ENCODE peak calls at places on chromosomes 12 and 14, in six cellular contexts. M is A549; E is dorsolateral prefrontal cortex; H is pancreas; U is fibroblast of lung; W is CD8-positive, alpha-beta memory T cell. G is an unnamed sample.

GRCh38 chr14:68692916-68693771 is 99.7 kb downstream of the ZFP36L1 start:
- DNase-seq in W (no peak), H (no peak), U (peak; percentile 84), E (no peak), M (no peak), G (no peak)

GRCh38 chr14:70779667-70780066 is 29.6 kb downstream of the MAP3K9 start:
- DNase-seq in U (no peak), H (no peak), M (no peak), W (no peak), E (no peak), G (no peak)

GRCh38 chr12:96143827-96144226 is 50.3 kb upstream of the ELK3 start:
- DNase-seq in M (no peak), H (no peak), W (no peak), E (no peak), U (no peak), G (no peak)

GRCh38 chr14:94110552-94111181 is at the start of gene IFI27:
- DNase-seq in E (no peak), H (no peak), W (no peak), U (peak; percentile 77), M (no peak), G (no peak)

GRCh38 chr12:23699031-23699430 is 250.4 kb downstream of the SOX5 start:
- DNase-seq in M (no peak), E (no peak), U (no peak), W (no peak), H (no peak), G (no peak)

GRCh38 chr14:68929623-68930307 is 49.3 kb downstream of the ACTN1 start:
- DNase-seq in W (no peak), E (no peak), U (no peak), H (no peak), M (no peak), G (no peak)

GRCh38 chr14:69079188-69079742 is 73.7 kb downstream of the DCAF5 start:
- DNase-seq in W (no peak), H (no peak), E (no peak), M (peak; percentile 44), U (peak; percentile 76), G (no peak)

GRCh38 chr12:87217486-87217885 is 811.7 kb downstream of the C12orf50 start:
- DNase-seq in W (no peak), E (no peak), M (no peak), U (peak; percentile 65), H (no peak), G (no peak)

GRCh38 chr14:59215353-59215752 is 26.9 kb downstream of the DAAM1 start:
- DNase-seq in W (no peak), H (peak; percentile 65), E (peak; percentile 73), M (no peak), U (peak; percentile 91), G (no peak)

GRCh38 chr14:24337144-24337823 is 2.4 kb upstream of the ADCY4 start:
- DNase-seq in U (no peak), W (no peak), E (no peak), M (no peak), H (no peak), G (no peak)

GRCh38 chr14:24334431-24335271 is at the start of gene ADCY4:
- DNase-seq in U (no peak), W (no peak), H (no peak), E (no peak), M (no peak), G (no peak)

GRCh38 chr14:24338843-24339242 is 948 bp downstream of the RIPK3 start:
- DNase-seq in M (no peak), W (no peak), E (no peak), U (no peak), H (no peak), G (no peak)

GRCh38 chr14:24337824-24338175 is 2.0 kb downstream of the RIPK3 start:
- DNase-seq in H (no peak), W (no peak), E (no peak), U (no peak), M (no peak), G (no peak)

GRCh38 chr14:24335461-24336146 is 733 bp upstream of the ADCY4 start:
- DNase-seq in U (no peak), H (no peak), W (no peak), E (no peak), M (no peak), G (no peak)
- H3K4me3 ChIP-seq in U (no peak overlapping the region), H (no peak overlapping the region), W (no peak overlapping the region), E (no peak overlapping the region), M (no peak overlapping the region), G (no peak overlapping the region)

DNA sequence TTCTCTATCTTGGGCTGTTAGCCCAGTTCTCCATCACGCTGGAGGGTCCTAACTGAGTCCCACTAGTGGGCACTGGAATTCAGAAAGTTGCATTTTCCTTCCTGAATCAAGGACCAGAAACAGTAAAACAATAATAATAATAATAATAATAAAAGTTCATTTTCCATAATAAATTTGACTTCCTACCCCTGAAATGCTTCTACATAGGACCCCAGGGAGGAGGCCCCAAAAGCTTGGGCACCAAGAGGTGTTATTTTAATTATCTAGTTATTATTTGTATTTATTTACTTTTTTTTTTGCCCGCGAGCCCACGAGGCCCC is 12.4 kb downstream of the SCNN1A start:
- DNase-seq in W (no peak), H (no peak), M (no peak), U (no peak), E (no peak), G (no peak)
- H3K4me3 ChIP-seq in W (no peak overlapping the region), H (peak overlapping the region; percentile 38), M (peak overlapping the region; percentile 65), U (peak overlapping the region; percentile 40), E (peak overlapping the region; percentile 46), G (no peak overlapping the region)

DNA sequence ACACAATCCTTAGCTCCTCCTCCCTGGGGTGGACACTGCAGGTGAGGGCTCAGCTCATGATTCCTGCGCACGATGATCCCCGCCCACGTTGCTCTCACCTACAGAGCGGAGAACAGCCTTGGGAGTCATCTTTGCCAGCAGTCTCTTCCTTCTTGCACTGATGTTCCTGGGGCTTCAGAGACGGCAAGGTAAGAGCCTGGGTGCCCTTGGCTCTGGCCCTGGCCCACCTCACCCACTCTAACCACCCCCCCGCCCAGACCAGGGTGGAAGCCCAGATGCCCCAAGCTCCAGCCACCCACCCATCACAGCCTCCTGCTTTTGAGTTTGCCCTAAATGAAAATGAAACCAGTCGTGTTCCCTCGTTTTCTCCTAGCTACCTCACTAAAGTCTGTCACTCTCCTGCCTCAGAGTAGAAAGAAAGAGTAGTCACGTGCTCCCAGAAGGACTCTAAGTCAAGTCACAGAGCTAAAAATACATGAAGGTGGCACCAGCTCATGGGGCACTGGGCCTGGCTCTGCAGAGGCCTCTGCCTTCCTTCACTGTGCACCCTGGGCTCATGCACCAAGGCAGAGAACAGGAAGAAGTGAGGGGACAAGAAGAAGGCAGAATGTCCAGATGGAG is 9.0 kb downstream of the TAPBPL start:
- DNase-seq in W (peak; percentile 51), E (no peak), M (no peak), U (no peak), H (no peak), G (no peak)
- H3K4me3 ChIP-seq in W (peak overlapping the region; percentile 46), E (no peak overlapping the region), M (no peak overlapping the region), U (no peak overlapping the region), H (no peak overlapping the region), G (no peak overlapping the region)

DNA sequence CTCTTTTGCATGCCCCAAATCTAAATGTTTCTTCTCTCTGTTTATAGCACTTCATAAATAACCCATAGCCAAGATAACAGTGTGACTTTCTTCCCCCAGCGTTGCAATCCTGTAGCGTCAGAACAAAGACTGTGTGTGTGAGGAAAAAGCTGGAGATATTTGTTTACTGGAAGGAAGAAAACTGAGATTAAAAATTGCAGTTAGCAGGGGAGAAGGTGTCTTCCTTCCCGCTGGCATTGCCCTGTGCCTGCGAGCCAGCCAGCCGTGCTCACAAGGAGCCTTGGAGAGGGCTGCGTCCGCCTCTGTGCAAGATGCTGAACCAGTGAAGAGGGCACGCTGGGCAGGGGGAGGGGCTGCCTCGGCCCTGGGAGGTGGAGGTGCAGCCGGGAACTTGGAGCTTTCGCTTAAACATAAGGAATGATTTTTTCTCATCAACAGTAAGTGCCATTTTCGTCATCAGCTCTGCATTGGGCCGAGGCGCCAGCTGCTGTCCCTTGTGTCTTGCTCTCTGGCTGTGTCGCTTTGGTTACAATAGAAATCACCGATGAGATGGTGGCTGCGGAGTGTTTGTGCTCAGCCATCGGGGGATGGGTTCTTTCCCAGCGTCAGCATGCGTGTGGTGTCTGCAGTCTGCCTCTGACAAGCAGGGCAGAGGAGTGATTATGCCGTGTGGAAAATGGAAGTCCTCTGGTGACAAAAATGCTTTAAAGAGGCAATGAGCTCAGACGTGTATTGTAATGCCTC is 97.3 kb downstream of the ESR2 start:
- DNase-seq in E (peak; percentile 88), U (peak; percentile 39), M (no peak), W (no peak), H (peak; percentile 68), G (peak; percentile 18)
- H3K4me3 ChIP-seq in E (peak overlapping the region; percentile 60), U (peak overlapping the region; percentile 56), M (no peak overlapping the region), W (no peak overlapping the region), H (no peak overlapping the region), G (peak overlapping the region; percentile 11)

GRCh38 chr12:52035926-52036325 is 15.3 kb upstream of the NR4A1 start:
- DNase-seq in M (no peak), W (no peak), U (no peak), E (no peak), H (no peak), G (no peak)
- H3K4me3 ChIP-seq in M (no peak overlapping the region), W (no peak overlapping the region), U (no peak overlapping the region), E (no peak overlapping the region), H (no peak overlapping the region), G (no peak overlapping the region)

DNA sequence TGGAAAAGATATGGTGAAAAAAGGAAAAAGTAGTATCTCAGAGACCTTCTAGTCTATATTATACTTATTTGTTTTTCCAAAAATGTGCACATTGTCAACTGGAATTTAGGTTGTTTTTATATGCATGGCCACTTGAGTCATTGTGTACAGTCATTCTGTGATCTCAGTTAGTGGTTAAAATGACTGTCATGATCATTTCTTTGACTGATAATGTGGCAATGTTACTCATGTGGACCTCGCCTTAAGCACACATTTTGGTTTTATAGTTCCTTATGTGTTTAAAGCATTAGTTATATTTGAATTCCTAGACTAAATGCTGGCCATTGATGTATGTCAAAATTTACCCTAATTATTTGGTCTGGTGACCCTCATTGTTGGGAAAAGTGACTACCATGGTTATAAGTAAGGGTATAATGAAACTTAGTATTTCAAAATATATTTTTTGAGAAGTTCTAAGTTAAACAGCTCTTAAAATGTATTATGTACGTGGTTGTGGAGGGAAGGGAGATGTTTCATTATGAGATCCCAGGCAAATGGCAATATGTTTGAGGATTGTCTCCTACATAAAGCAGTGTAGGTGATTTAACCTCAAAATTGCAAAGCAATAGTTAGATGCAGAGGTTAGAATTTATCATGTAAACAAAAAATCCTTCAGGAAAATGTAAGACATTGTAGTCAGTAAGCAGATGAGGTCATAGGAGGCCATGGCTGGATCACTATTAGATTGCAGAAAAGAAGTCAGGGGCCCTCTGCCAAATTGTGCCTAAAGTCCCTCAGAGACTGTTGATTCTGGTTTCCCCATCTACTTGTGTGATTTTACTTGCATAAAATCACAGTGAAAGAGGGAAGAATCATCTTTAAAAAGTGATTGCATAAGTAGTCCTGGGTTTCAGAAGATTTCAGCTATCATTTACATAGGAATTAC is 17.5 kb downstream of the PNMA1 start:
- DNase-seq in M (peak; percentile 45), H (no peak), W (no peak), U (peak; percentile 51), E (no peak), G (no peak)
- H3K4me3 ChIP-seq in M (no peak overlapping the region), H (no peak overlapping the region), W (no peak overlapping the region), U (no peak overlapping the region), E (no peak overlapping the region), G (no peak overlapping the region)